ENCODE peak calls at places on chromosome X, in ten cellular contexts. One of them, this sample, is unnamed.

GRCh38 chrX:63424063-63424462 is 72.9 kb upstream of the SPIN4 start:
- DNase-seq in BE2C: no peak
- DNase-seq in AG09319: no peak
- DNase-seq in NCI-H2029 treated with DMSO at 0.1 percent for 48 hours: no peak
- DNase-seq in mesendoderm: no peak
- DNase-seq in B cell: no peak
- DNase-seq in ureter: no peak
- DNase-seq in activated CD4-positive, alpha-beta T cell treated with anti-CD3 and anti-CD28 coated beads for 36 hours: no peak
- DNase-seq in GOT3: no peak
- DNase-seq in foreskin fibroblast: no peak
- DNase-seq in this sample: peak; percentile 88

GRCh38 chrX:11953615-11954014 is 184.7 kb upstream of the FRMPD4 start:
- DNase-seq in mesendoderm: peak; percentile 43
- DNase-seq in BE2C: no peak
- DNase-seq in activated CD4-positive, alpha-beta T cell treated with anti-CD3 and anti-CD28 coated beads for 36 hours: no peak
- DNase-seq in ureter: no peak
- DNase-seq in AG09319: peak; percentile 4
- DNase-seq in GOT3: no peak
- DNase-seq in B cell: no peak
- DNase-seq in foreskin fibroblast: peak; percentile 79
- DNase-seq in NCI-H2029 treated with DMSO at 0.1 percent for 48 hours: no peak
- DNase-seq in this sample: peak; percentile 89

GRCh38 chrX:121871122-121871521 is 823.7 kb downstream of the GLUD2 start:
- DNase-seq in activated CD4-positive, alpha-beta T cell treated with anti-CD3 and anti-CD28 coated beads for 36 hours: no peak
- DNase-seq in GOT3: no peak
- DNase-seq in B cell: no peak
- DNase-seq in AG09319: no peak
- DNase-seq in ureter: no peak
- DNase-seq in foreskin fibroblast: no peak
- DNase-seq in mesendoderm: no peak
- DNase-seq in NCI-H2029 treated with DMSO at 0.1 percent for 48 hours: no peak
- DNase-seq in BE2C: no peak
- DNase-seq in this sample: no peak

GRCh38 chrX:13120017-13120416 is 75.6 kb upstream of the FAM9C start:
- DNase-seq in foreskin fibroblast: no peak
- DNase-seq in activated CD4-positive, alpha-beta T cell treated with anti-CD3 and anti-CD28 coated beads for 36 hours: no peak
- DNase-seq in mesendoderm: no peak
- DNase-seq in B cell: no peak
- DNase-seq in AG09319: no peak
- DNase-seq in ureter: peak; percentile 55
- DNase-seq in GOT3: no peak
- DNase-seq in BE2C: no peak
- DNase-seq in NCI-H2029 treated with DMSO at 0.1 percent for 48 hours: no peak
- DNase-seq in this sample: peak; percentile 57

GRCh38 chrX:42175843-42176242 is 252.5 kb upstream of the CASK start:
- DNase-seq in GOT3: no peak
- DNase-seq in B cell: no peak
- DNase-seq in NCI-H2029 treated with DMSO at 0.1 percent for 48 hours: no peak
- DNase-seq in BE2C: no peak
- DNase-seq in ureter: no peak
- DNase-seq in mesendoderm: no peak
- DNase-seq in AG09319: no peak
- DNase-seq in foreskin fibroblast: no peak
- DNase-seq in activated CD4-positive, alpha-beta T cell treated with anti-CD3 and anti-CD28 coated beads for 36 hours: no peak
- DNase-seq in this sample: no peak

GRCh38 chrX:17038681-17039161 is 92.3 kb downstream of the REPS2 start:
- DNase-seq in GOT3: no peak
- DNase-seq in BE2C: no peak
- DNase-seq in AG09319: peak; percentile 8
- DNase-seq in mesendoderm: no peak
- DNase-seq in NCI-H2029 treated with DMSO at 0.1 percent for 48 hours: no peak
- DNase-seq in activated CD4-positive, alpha-beta T cell treated with anti-CD3 and anti-CD28 coated beads for 36 hours: no peak
- DNase-seq in foreskin fibroblast: peak; percentile 62
- DNase-seq in ureter: no peak
- DNase-seq in B cell: no peak
- DNase-seq in this sample: no peak

GRCh38 chrX:13432776-13433605 is 113.1 kb upstream of the ATXN3L start:
- DNase-seq in activated CD4-positive, alpha-beta T cell treated with anti-CD3 and anti-CD28 coated beads for 36 hours: no peak
- DNase-seq in NCI-H2029 treated with DMSO at 0.1 percent for 48 hours: no peak
- DNase-seq in B cell: no peak
- DNase-seq in mesendoderm: no peak
- DNase-seq in GOT3: no peak
- DNase-seq in ureter: no peak
- DNase-seq in BE2C: no peak
- DNase-seq in AG09319: peak; percentile 28
- DNase-seq in foreskin fibroblast: peak; percentile 79
- DNase-seq in this sample: no peak

GRCh38 chrX:149383852-149384251 is 121.3 kb downstream of the IDS start:
- DNase-seq in activated CD4-positive, alpha-beta T cell treated with anti-CD3 and anti-CD28 coated beads for 36 hours: no peak
- DNase-seq in ureter: no peak
- DNase-seq in B cell: no peak
- DNase-seq in AG09319: no peak
- DNase-seq in mesendoderm: no peak
- DNase-seq in foreskin fibroblast: no peak
- DNase-seq in BE2C: no peak
- DNase-seq in GOT3: no peak
- DNase-seq in NCI-H2029 treated with DMSO at 0.1 percent for 48 hours: no peak
- DNase-seq in this sample: no peak

GRCh38 chrX:77694491-77694890 is 91.5 kb downstream of the ATRX start:
- DNase-seq in B cell: no peak
- DNase-seq in foreskin fibroblast: no peak
- DNase-seq in mesendoderm: no peak
- DNase-seq in BE2C: no peak
- DNase-seq in AG09319: no peak
- DNase-seq in ureter: no peak
- DNase-seq in GOT3: no peak
- DNase-seq in activated CD4-positive, alpha-beta T cell treated with anti-CD3 and anti-CD28 coated beads for 36 hours: no peak
- DNase-seq in NCI-H2029 treated with DMSO at 0.1 percent for 48 hours: no peak
- DNase-seq in this sample: no peak

GRCh38 chrX:15043538-15043937 is 170.3 kb downstream of the MOSPD2 start:
- DNase-seq in BE2C: no peak
- DNase-seq in ureter: no peak
- DNase-seq in B cell: no peak
- DNase-seq in NCI-H2029 treated with DMSO at 0.1 percent for 48 hours: no peak
- DNase-seq in activated CD4-positive, alpha-beta T cell treated with anti-CD3 and anti-CD28 coated beads for 36 hours: no peak
- DNase-seq in mesendoderm: no peak
- DNase-seq in foreskin fibroblast: no peak
- DNase-seq in AG09319: no peak
- DNase-seq in GOT3: no peak
- DNase-seq in this sample: no peak

GRCh38 chrX:143940119-143940518 is 56.2 kb downstream of the UBE2NL start:
- DNase-seq in activated CD4-positive, alpha-beta T cell treated with anti-CD3 and anti-CD28 coated beads for 36 hours: no peak
- DNase-seq in foreskin fibroblast: no peak
- DNase-seq in GOT3: no peak
- DNase-seq in NCI-H2029 treated with DMSO at 0.1 percent for 48 hours: no peak
- DNase-seq in BE2C: no peak
- DNase-seq in ureter: no peak
- DNase-seq in AG09319: no peak
- DNase-seq in B cell: no peak
- DNase-seq in mesendoderm: no peak
- DNase-seq in this sample: no peak

This sample was measured in bronchial epithelial cell.